ENCODE peak calls at places on chromosomes 2 and 18, in four cellular contexts. G is right lobe of liver, K is bronchial epithelial cell, U is Peyer's patch. V is an unnamed sample.

GRCh38 chr18:43113220-43113895 is 2.1 kb downstream of the RIT2 start:
- DNase-seq in G (no peak), K (no peak), U (no peak), V (no peak)

GRCh38 chr2:128199141-128199540 is 108.1 kb downstream of the UGGT1 start:
- DNase-seq in U (no peak), G (no peak), K (no peak), V (no peak)

GRCh38 chr2:204749319-204749718 is 204.0 kb downstream of the PARD3B start:
- DNase-seq in G (no peak), U (no peak), K (peak), V (peak)

GRCh38 chr2:181780159-181781081 is 100.1 kb upstream of the NEUROD1 start:
- DNase-seq in G (no peak), U (no peak), K (peak), V (no peak)

GRCh38 chr2:174787485-174788205 is 23.4 kb upstream of the CHRNA1 start:
- DNase-seq in K (no peak), G (no peak), U (no peak), V (peak)

GRCh38 chr18:50753311-50753710 is 66.5 kb downstream of the MRO start:
- DNase-seq in U (no peak), G (no peak), K (no peak), V (no peak)

GRCh38 chr2:50344509-50345106 is 687.3 kb downstream of the NRXN1 start:
- DNase-seq in K (no peak), U (no peak), G (no peak), V (peak)

GRCh38 chr18:75531851-75532241 is 104.3 kb upstream of the SMIM21 start:
- DNase-seq in G (no peak), K (no peak), U (no peak), V (no peak)

GRCh38 chr18:7812431-7813063 is 245.4 kb downstream of the PTPRM start:
- DNase-seq in K (peak), U (no peak), G (no peak), V (peak)

GRCh38 chr2:121832372-121832771 is 76.9 kb downstream of the TSN start:
- DNase-seq in G (no peak), K (no peak), U (no peak), V (no peak)

GRCh38 chr2:98412751-98413445 is 31.8 kb upstream of the INPP4A start:
- DNase-seq in U (peak), G (no peak), K (peak), V (peak)
- TF ChIP-seq CTCF in U (peak), G (peak), K (peak), V (peak)

DNA sequence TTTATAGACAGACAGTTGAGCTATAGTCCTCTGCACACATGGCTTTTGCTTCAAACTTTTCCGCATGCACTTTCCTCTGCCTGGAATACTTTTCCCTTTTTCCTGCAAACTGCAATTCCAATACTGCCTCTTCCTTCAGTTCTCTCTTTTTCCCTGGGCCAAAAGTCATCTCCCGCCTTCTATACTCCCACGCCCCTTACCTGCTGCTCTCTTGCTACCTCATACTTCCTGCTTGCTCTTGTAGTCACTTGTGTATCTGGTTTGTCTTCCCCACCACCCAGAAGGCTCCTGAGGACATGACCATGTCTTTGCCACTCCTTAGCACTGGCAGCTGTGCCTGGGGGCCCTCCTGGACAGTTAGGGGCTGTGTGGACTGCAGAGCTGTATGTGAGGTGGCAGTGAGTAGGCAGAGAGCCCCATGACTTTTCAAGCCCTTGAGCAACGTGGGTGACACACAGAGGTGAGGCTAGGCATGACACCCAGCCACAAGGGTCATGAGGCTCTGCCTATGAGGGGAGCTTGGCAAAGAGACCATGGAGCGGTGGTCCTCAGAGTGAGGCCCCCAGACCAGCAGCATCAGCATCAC is 23.2 kb downstream of the SPEG start:
- DNase-seq in K (peak), G (no peak), U (no peak), V (peak)
- TF ChIP-seq CTCF in K (peak), G (no peak), U (no peak), V (peak)

GRCh38 chr2:208782097-208782496 is 375.5 kb downstream of the PTH2R start:
- DNase-seq in U (no peak), G (no peak), K (no peak), V (no peak)
- TF ChIP-seq CTCF in U (no peak), G (no peak), K (no peak), V (no peak)

DNA sequence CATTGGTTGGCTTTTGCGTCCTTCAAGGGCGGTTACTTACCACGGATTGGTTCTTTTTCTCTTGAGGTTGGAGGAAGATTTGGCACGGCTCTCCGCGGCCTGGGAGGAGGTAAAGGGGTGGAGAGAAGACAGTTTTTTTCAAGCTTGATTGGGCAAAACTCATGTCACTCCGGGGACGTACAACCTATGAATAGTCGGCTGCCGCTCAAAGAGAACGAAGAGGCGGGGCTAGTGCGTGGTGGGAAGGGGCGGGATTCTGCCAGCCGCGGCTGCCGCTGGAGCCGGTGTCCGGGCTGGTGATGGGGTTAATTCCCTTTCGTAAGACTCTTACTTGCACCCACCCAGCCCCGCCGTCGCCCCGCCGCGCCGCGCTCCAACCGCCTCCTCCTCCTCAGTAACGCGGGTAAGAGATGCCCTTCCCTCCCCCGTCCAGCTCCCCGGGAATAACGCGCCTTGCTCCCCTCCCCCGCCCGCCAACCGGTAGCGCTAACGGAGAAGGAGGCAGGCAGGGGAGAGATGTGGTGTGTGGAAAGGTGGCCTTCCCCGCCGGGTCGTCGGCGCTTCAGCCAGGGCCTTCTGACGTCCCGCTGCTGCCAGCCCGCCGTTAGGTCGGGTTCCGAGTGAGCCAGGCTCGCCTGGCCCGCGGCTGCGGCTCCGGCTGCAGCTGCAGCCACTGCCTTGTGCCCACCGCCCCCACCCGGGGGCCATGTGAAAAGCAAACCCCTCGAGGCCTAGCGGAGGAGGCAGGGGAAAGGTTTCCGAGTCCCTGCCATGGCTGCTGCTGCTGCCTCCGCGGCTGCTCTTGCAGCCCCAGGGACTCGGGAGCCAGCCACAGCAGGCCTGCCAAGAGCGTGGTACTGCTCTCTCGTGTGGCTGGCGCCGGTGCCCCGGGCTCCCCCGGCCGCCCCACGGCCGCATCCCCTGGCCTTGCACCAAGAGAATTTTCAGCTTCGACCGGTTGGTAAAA is at the start of gene R3HDM1:
- DNase-seq in U (peak), K (peak), G (peak), V (peak)
- TF ChIP-seq CTCF in U (no peak), K (peak), G (no peak), V (peak)

DNA sequence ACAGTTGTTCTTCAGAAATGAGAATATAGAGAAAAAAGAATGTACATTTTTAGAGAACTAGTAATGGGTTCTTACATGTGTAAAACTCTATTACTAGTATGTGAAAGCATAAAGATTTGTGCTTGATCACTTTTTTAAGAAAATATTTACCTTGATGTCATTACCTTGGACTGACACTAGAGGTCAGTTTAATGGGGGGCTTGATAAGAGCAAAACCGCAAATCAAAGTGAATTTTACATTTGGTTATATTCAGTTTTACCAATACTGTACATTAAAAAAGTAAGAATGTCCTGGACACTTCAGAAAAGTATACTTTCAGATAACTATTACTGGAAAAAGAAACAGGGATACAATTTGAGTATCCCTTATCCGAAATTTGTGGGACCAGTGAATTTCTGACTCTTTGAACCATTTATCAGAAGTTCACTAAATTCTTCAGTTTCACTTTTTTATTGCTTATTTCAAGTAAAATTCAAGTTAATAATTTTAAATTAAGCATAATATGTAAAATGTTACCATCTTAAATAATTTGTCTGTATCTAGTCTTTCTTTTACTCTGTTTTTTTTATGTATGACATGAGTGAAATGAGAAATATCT is 1149.5 kb downstream of the DSC3 start:
- DNase-seq in K (peak), G (no peak), U (no peak), V (peak)
- TF ChIP-seq CTCF in K (peak), G (peak), U (no peak), V (peak)